ENCODE peak calls at places on chromosomes 13 and 19, in ten cellular contexts. R, X, K, B, Y, A, M, C, V and O are unnamed samples.

GRCh38 chr19:18809149-18809978 is 18.3 kb upstream of the COMP start:
- DNase-seq in R (peak; percentile 92), X (no peak), K (no peak), B (no peak), Y (peak; percentile 69), A (peak; percentile 56), M (peak; percentile 77), C (no peak), V (no peak), O (peak; percentile 77)

GRCh38 chr13:73715114-73715909 is 418.9 kb downstream of the KLF12 start:
- DNase-seq in R (no peak), X (peak; percentile 11), K (peak; percentile 7), B (no peak), Y (no peak), A (no peak), M (no peak), C (no peak), V (no peak), O (no peak)

GRCh38 chr13:27038323-27038722 is 133.3 kb downstream of the USP12 start:
- DNase-seq in R (peak; percentile 84), X (no peak), K (peak; percentile 3), B (no peak), Y (peak; percentile 73), A (no peak), M (no peak), C (no peak), V (no peak), O (no peak)

GRCh38 chr19:14072535-14073231 is at the start of gene MISP3:
- DNase-seq in R (peak; percentile 45), X (no peak), K (peak; percentile 81), B (peak; percentile 62), Y (peak; percentile 39), A (peak; percentile 49), M (peak; percentile 54), C (no peak), V (peak; percentile 23), O (peak; percentile 81)

GRCh38 chr13:51758691-51759090 is 45.3 kb downstream of the DHRS12 start:
- DNase-seq in R (peak; percentile 36), X (no peak), K (no peak), B (no peak), Y (no peak), A (no peak), M (no peak), C (no peak), V (no peak), O (no peak)

GRCh38 chr19:31664997-31665396 is 315.8 kb upstream of the TSHZ3 start:
- DNase-seq in R (no peak), X (no peak), K (no peak), B (no peak), Y (no peak), A (no peak), M (no peak), C (no peak), V (no peak), O (no peak)

GRCh38 chr19:29881386-29881785 is 60.7 kb upstream of the URI1 start:
- DNase-seq in R (peak; percentile 16), X (no peak), K (no peak), B (no peak), Y (peak; percentile 58), A (no peak), M (no peak), C (no peak), V (no peak), O (no peak)

GRCh38 chr13:29887651-29888050 is 37.2 kb upstream of the UBL3 start:
- DNase-seq in R (no peak), X (no peak), K (no peak), B (no peak), Y (no peak), A (no peak), M (no peak), C (no peak), V (no peak), O (no peak)

GRCh38 chr19:10289167-10289835 is 451 bp upstream of the ICAM5 start:
- DNase-seq in R (peak; percentile 63), X (peak; percentile 46), K (peak; percentile 71), B (peak; percentile 62), Y (peak; percentile 80), A (no peak), M (peak; percentile 80), C (no peak), V (peak; percentile 50), O (peak; percentile 55)

GRCh38 chr13:112953591-112954487 is 15.2 kb upstream of the MCF2L start:
- DNase-seq in R (no peak), X (no peak), K (no peak), B (no peak), Y (no peak), A (no peak), M (no peak), C (no peak), V (no peak), O (no peak)

GRCh38 chr19:47514151-47514868 is 553 bp downstream of the NAPA start:
- DNase-seq in R (no peak), X (no peak), K (no peak), B (no peak), Y (no peak), A (no peak), M (peak; percentile 49), C (no peak), V (no peak), O (no peak)

GRCh38 chr19:1631557-1632100 is 20.8 kb downstream of the TCF3 start:
- DNase-seq in R (no peak), X (no peak), K (no peak), B (no peak), Y (no peak), A (no peak), M (no peak), C (no peak), V (no peak), O (peak; percentile 52)

GRCh38 chr13:48567521-48568331 is 34.8 kb upstream of the RCBTB2 start:
- DNase-seq in R (peak; percentile 87), X (no peak), K (no peak), B (no peak), Y (no peak), A (no peak), M (peak; percentile 73), C (no peak), V (no peak), O (no peak)

GRCh38 chr19:15644066-15644741 is 3.5 kb downstream of the CYP4F3 start:
- DNase-seq in R (no peak), X (no peak), K (no peak), B (no peak), Y (no peak), A (no peak), M (no peak), C (no peak), V (no peak), O (no peak)